ENCODE peak calls at places on chromosomes 13 and 19, in five cellular contexts. One of them, this sample, is unnamed.

GRCh38 chr19:11694533-11695439 is 44.0 kb downstream of the ZNF823 start:
- DNase-seq in K562: peak
- DNase-seq in HepG2: peak
- DNase-seq in GM12878: peak
- DNase-seq in HCT116: peak
- DNase-seq in this sample: peak

GRCh38 chr19:2805991-2806649 is 13.5 kb upstream of the ZNF554 start:
- DNase-seq in K562: no peak
- DNase-seq in HCT116: no peak
- DNase-seq in HepG2: no peak
- DNase-seq in GM12878: no peak
- DNase-seq in this sample: peak

GRCh38 chr13:79782541-79783216 is 301.7 kb downstream of the NDFIP2 start:
- DNase-seq in HCT116: no peak
- DNase-seq in K562: no peak
- DNase-seq in HepG2: peak
- DNase-seq in GM12878: no peak
- DNase-seq in this sample: peak

GRCh38 chr13:47277774-47278173 is 380.9 kb upstream of the HTR2A start:
- DNase-seq in HepG2: no peak
- DNase-seq in K562: no peak
- DNase-seq in HCT116: no peak
- DNase-seq in GM12878: no peak
- DNase-seq in this sample: no peak

GRCh38 chr13:30892966-30893365 is 13.1 kb upstream of the MEDAG start:
- DNase-seq in HepG2: peak
- DNase-seq in K562: peak
- DNase-seq in HCT116: peak
- DNase-seq in GM12878: no peak
- DNase-seq in this sample: no peak

GRCh38 chr13:73731564-73731963 is 402.6 kb downstream of the KLF12 start:
- DNase-seq in K562: no peak
- DNase-seq in HCT116: no peak
- DNase-seq in HepG2: no peak
- DNase-seq in GM12878: no peak
- DNase-seq in this sample: no peak

GRCh38 chr13:52010890-52011689 is at the start of gene ATP7B:
- DNase-seq in HepG2: peak
- DNase-seq in HCT116: no peak
- DNase-seq in K562: peak
- DNase-seq in GM12878: no peak
- DNase-seq in this sample: peak

GRCh38 chr13:66341978-66342377 is 888.2 kb downstream of the PCDH9 start:
- DNase-seq in K562: no peak
- DNase-seq in GM12878: no peak
- DNase-seq in HepG2: no peak
- DNase-seq in HCT116: no peak
- DNase-seq in this sample: no peak

GRCh38 chr13:98990701-98991100 is 12.8 kb upstream of the DOCK9 start:
- DNase-seq in HCT116: no peak
- DNase-seq in GM12878: no peak
- DNase-seq in K562: no peak
- DNase-seq in HepG2: no peak
- DNase-seq in this sample: no peak

GRCh38 chr19:6707011-6707657 is 13.3 kb downstream of the C3 start:
- DNase-seq in K562: no peak
- DNase-seq in GM12878: no peak
- DNase-seq in HCT116: no peak
- DNase-seq in HepG2: no peak
- DNase-seq in this sample: no peak

GRCh38 chr13:84445776-84446175 is 563.5 kb upstream of the SLITRK1 start:
- DNase-seq in HCT116: no peak
- DNase-seq in K562: no peak
- DNase-seq in HepG2: no peak
- DNase-seq in GM12878: no peak
- DNase-seq in this sample: no peak

GRCh38 chr13:108005231-108005630 is 210.1 kb downstream of the LIG4 start:
- DNase-seq in HCT116: no peak
- DNase-seq in HepG2: no peak
- DNase-seq in K562: peak
- DNase-seq in GM12878: no peak
- DNase-seq in this sample: no peak

GRCh38 chr19:17049711-17050280 is 23.2 kb upstream of the CPAMD8 start:
- DNase-seq in HepG2: no peak
- DNase-seq in HCT116: no peak
- DNase-seq in GM12878: no peak
- DNase-seq in K562: no peak
- DNase-seq in this sample: no peak

GRCh38 chr19:19459707-19460251 is 54.3 kb downstream of the GATAD2A start:
- DNase-seq in K562: no peak
- DNase-seq in HCT116: no peak
- DNase-seq in HepG2: no peak
- DNase-seq in GM12878: no peak
- DNase-seq in this sample: no peak

GRCh38 chr13:76711515-76712182 is 174.6 kb downstream of the KCTD12 start:
- DNase-seq in K562: no peak
- DNase-seq in HCT116: no peak
- DNase-seq in GM12878: no peak
- DNase-seq in HepG2: no peak
- DNase-seq in this sample: no peak

GRCh38 chr13:32821149-32821688 is 195.0 kb upstream of the KL start:
- DNase-seq in K562: no peak
- DNase-seq in HepG2: no peak
- DNase-seq in HCT116: no peak
- DNase-seq in GM12878: no peak
- DNase-seq in this sample: no peak

GRCh38 chr13:99434258-99434788 is 66.9 kb upstream of the TM9SF2 start:
- DNase-seq in HepG2: peak
- DNase-seq in HCT116: no peak
- DNase-seq in GM12878: no peak
- DNase-seq in K562: peak
- DNase-seq in this sample: no peak

GRCh38 chr13:101875717-101876393 is 423.4 kb downstream of the ITGBL1 start:
- DNase-seq in HCT116: no peak
- DNase-seq in GM12878: no peak
- DNase-seq in K562: no peak
- DNase-seq in HepG2: peak
- DNase-seq in this sample: no peak

GRCh38 chr19:12779162-12779993 is 4.0 kb upstream of the HOOK2 start:
- DNase-seq in HCT116: no peak
- DNase-seq in K562: peak
- DNase-seq in GM12878: no peak
- DNase-seq in HepG2: peak
- DNase-seq in this sample: peak

GRCh38 chr19:16113727-16114126 is 2.0 kb downstream of the RAB8A start:
- DNase-seq in GM12878: no peak
- DNase-seq in K562: no peak
- DNase-seq in HCT116: no peak
- DNase-seq in HepG2: no peak
- DNase-seq in this sample: no peak

GRCh38 chr19:35975608-35976214 is 19.3 kb upstream of the SDHAF1 start:
- DNase-seq in GM12878: no peak
- DNase-seq in HepG2: no peak
- DNase-seq in K562: peak
- DNase-seq in HCT116: no peak
- DNase-seq in this sample: no peak

GRCh38 chr19:11541238-11541637 is 2.6 kb downstream of the CNN1 start:
- DNase-seq in HCT116: no peak
- DNase-seq in K562: no peak
- DNase-seq in HepG2: no peak
- DNase-seq in GM12878: no peak
- DNase-seq in this sample: no peak

GRCh38 chr19:14363203-14364097 is 17.8 kb upstream of the ADGRE5 start:
- DNase-seq in K562: peak
- DNase-seq in GM12878: no peak
- DNase-seq in HepG2: peak
- DNase-seq in HCT116: peak
- DNase-seq in this sample: peak

GRCh38 chr13:93080587-93080986 is 146.0 kb upstream of the GPC6 start:
- DNase-seq in GM12878: no peak
- DNase-seq in HepG2: no peak
- DNase-seq in HCT116: no peak
- DNase-seq in K562: no peak
- DNase-seq in this sample: no peak

GRCh38 chr13:99384468-99384867 is 77.3 kb upstream of the GPR183 start:
- DNase-seq in GM12878: no peak
- DNase-seq in HCT116: no peak
- DNase-seq in HepG2: no peak
- DNase-seq in K562: no peak
- DNase-seq in this sample: no peak

GRCh38 chr13:20526664-20527063 is 1.0 kb upstream of the CRYL1 start:
- DNase-seq in HCT116: no peak
- DNase-seq in K562: no peak
- DNase-seq in GM12878: no peak
- DNase-seq in HepG2: peak
- DNase-seq in this sample: no peak

GRCh38 chr19:17538684-17539287 is 16.7 kb upstream of the COLGALT1 start:
- DNase-seq in HepG2: no peak
- DNase-seq in K562: no peak
- DNase-seq in GM12878: no peak
- DNase-seq in HCT116: no peak
- DNase-seq in this sample: no peak

GRCh38 chr19:47798904-47799266 is 5.5 kb downstream of the TPRX1 start:
- DNase-seq in HepG2: no peak
- DNase-seq in K562: no peak
- DNase-seq in GM12878: no peak
- DNase-seq in HCT116: no peak
- DNase-seq in this sample: no peak

GRCh38 chr19:41324921-41325639 is 15.1 kb downstream of the CCDC97 start:
- DNase-seq in GM12878: no peak
- DNase-seq in HepG2: peak
- DNase-seq in HCT116: no peak
- DNase-seq in K562: peak
- DNase-seq in this sample: peak

GRCh38 chr19:41325947-41326706 is 16.2 kb downstream of the CCDC97 start:
- DNase-seq in HCT116: no peak
- DNase-seq in HepG2: peak
- DNase-seq in K562: no peak
- DNase-seq in GM12878: no peak
- DNase-seq in this sample: peak

GRCh38 chr19:41327076-41327475 is 17.1 kb downstream of the CCDC97 start:
- DNase-seq in K562: no peak
- DNase-seq in GM12878: no peak
- DNase-seq in HepG2: no peak
- DNase-seq in HCT116: no peak
- DNase-seq in this sample: no peak

GRCh38 chr19:41324231-41324702 is 14.3 kb downstream of the CCDC97 start:
- DNase-seq in GM12878: no peak
- DNase-seq in HepG2: no peak
- DNase-seq in K562: no peak
- DNase-seq in HCT116: no peak
- DNase-seq in this sample: no peak

GRCh38 chr19:41325640-41325946 is 15.6 kb downstream of the CCDC97 start:
- DNase-seq in K562: no peak
- DNase-seq in HepG2: no peak
- DNase-seq in GM12878: no peak
- DNase-seq in HCT116: no peak
- DNase-seq in this sample: no peak
- H3K4me3 ChIP-seq in K562: no peak
- H3K4me3 ChIP-seq in HepG2: peak
- H3K4me3 ChIP-seq in GM12878: no peak
- H3K4me3 ChIP-seq in HCT116: no peak
- H3K4me3 ChIP-seq in this sample: peak

DNA sequence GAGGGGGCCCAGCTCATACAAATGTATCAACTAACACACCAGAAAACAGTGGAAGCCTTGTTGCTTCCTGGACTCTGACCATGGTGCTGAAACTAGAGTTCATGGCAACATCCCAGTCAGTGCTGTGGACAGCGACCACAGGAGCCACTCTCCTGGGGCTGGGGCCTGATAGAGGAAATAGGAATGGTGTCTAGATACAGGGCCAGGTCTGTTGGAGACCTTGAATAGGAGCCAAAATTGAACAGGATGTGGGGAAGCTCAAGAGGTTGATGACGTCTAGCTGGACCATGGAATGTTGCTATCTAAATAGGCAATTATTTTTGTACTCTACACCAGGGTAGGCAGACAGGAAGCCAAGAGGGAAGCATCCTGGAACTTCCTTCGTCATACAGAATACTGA is 21.8 kb downstream of the LILRB4 start:
- DNase-seq in K562: peak
- DNase-seq in GM12878: no peak
- DNase-seq in HCT116: no peak
- DNase-seq in HepG2: peak
- DNase-seq in this sample: no peak
- TF ChIP-seq ZBTB33 in K562: no peak
- TF ChIP-seq ZBTB33 in GM12878: no peak
- TF ChIP-seq ZBTB33 in HCT116: no peak
- TF ChIP-seq ZBTB33 in HepG2: no peak
- TF ChIP-seq ZBTB33 in this sample: no peak

GRCh38 chr13:26380930-26381329 is 127.0 kb downstream of the CDK8 start:
- DNase-seq in HCT116: no peak
- DNase-seq in GM12878: no peak
- DNase-seq in HepG2: no peak
- DNase-seq in K562: no peak
- DNase-seq in this sample: no peak

GRCh38 chr13:26382843-26383242 is 128.9 kb downstream of the CDK8 start:
- DNase-seq in K562: no peak
- DNase-seq in HCT116: no peak
- DNase-seq in HepG2: no peak
- DNase-seq in GM12878: no peak
- DNase-seq in this sample: no peak

GRCh38 chr13:26377038-26377437 is 123.1 kb downstream of the CDK8 start:
- DNase-seq in K562: peak
- DNase-seq in HCT116: peak
- DNase-seq in GM12878: no peak
- DNase-seq in HepG2: peak
- DNase-seq in this sample: peak

GRCh38 chr13:26378116-26378515 is 124.2 kb downstream of the CDK8 start:
- DNase-seq in K562: no peak
- DNase-seq in HCT116: no peak
- DNase-seq in HepG2: no peak
- DNase-seq in GM12878: no peak
- DNase-seq in this sample: no peak

GRCh38 chr13:26379831-26380230 is 125.9 kb downstream of the CDK8 start:
- DNase-seq in HCT116: no peak
- DNase-seq in K562: no peak
- DNase-seq in GM12878: no peak
- DNase-seq in HepG2: no peak
- DNase-seq in this sample: no peak
- H3K27ac ChIP-seq in HCT116: no peak
- H3K27ac ChIP-seq in K562: no peak
- H3K27ac ChIP-seq in GM12878: no peak
- H3K27ac ChIP-seq in HepG2: no peak
- H3K27ac ChIP-seq in this sample: no peak

DNA sequence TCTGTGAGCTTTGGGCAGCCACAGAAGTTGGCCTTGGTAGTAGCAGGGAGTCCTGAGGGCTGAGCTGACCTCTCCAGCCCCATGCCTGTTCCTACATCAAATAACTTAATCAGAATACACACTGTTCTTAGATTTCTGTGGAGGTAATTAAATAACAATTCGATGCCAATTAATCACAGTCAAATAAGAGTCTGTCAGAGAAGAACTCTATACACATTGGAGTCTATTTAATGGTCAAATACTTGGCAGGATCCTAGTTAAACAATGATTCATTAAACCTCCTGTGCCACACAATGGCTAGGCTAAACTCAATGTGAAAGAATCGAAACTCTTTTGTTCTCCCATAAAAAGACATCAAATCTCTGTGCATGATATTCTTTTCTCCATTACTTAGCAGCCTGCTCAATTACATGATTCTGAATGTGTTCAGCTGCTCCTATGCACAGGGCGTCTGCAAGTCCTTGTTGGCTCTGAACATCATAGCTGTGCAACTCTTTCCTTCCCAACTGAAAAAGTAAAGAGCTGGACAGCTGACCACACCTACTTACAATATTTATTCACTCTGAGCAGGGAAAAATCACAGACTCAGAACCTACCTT is 173.1 kb downstream of the ABCC4 start:
- DNase-seq in HCT116: no peak
- DNase-seq in GM12878: no peak
- DNase-seq in K562: no peak
- DNase-seq in HepG2: peak
- DNase-seq in this sample: no peak
- H3K4me3 ChIP-seq in HCT116: no peak
- H3K4me3 ChIP-seq in GM12878: no peak
- H3K4me3 ChIP-seq in K562: no peak
- H3K4me3 ChIP-seq in HepG2: no peak
- H3K4me3 ChIP-seq in this sample: no peak